ENCODE peak calls at places on chromosomes 1 and 21, in eight cellular contexts. M, P, U, G, X, O, N and F are unnamed samples.

GRCh38 chr1:116556289-116557006 is 14.4 kb downstream of the CD58 start:
- DNase-seq in M (no peak), P (peak; percentile 99), U (peak; percentile 99), G (peak; percentile 89), X (no peak), O (peak; percentile 99), N (no peak), F (peak; percentile 98)

GRCh38 chr1:203644661-203645510 is 18.3 kb downstream of the ATP2B4 start:
- DNase-seq in M (peak; percentile 70), P (peak; percentile 92), U (peak; percentile 74), G (peak; percentile 82), X (no peak), O (peak; percentile 79), N (no peak), F (peak; percentile 75)

GRCh38 chr1:26336477-26337205 is 17.3 kb downstream of the CRYBG2 start:
- DNase-seq in M (peak; percentile 91), P (peak; percentile 45), U (no peak), G (no peak), X (peak; percentile 72), O (no peak), N (peak; percentile 95), F (peak; percentile 86)

GRCh38 chr1:173479649-173480048 is 2.5 kb downstream of the PRDX6 start:
- DNase-seq in M (no peak), P (peak; percentile 47), U (peak; percentile 23), G (peak; percentile 45), X (no peak), O (peak; percentile 42), N (no peak), F (peak; percentile 57)

GRCh38 chr21:31780944-31781343 is 49.0 kb upstream of the SCAF4 start:
- DNase-seq in M (no peak), P (no peak), U (no peak), G (no peak), X (no peak), O (no peak), N (no peak), F (peak; percentile 72)

GRCh38 chr1:42221952-42222606 is 57.5 kb upstream of the GUCA2A start:
- DNase-seq in M (peak; percentile 27), P (peak; percentile 56), U (peak; percentile 97), G (peak; percentile 59), X (no peak), O (peak; percentile 97), N (no peak), F (peak; percentile 68)

GRCh38 chr1:245863566-245864184 is 643.4 kb downstream of the SMYD3 start:
- DNase-seq in M (no peak), P (no peak), U (peak; percentile 96), G (no peak), X (no peak), O (peak; percentile 95), N (no peak), F (no peak)

GRCh38 chr1:69121708-69122107 is 446.0 kb upstream of the LRRC7 start:
- DNase-seq in M (peak; percentile 27), P (peak; percentile 25), U (peak; percentile 36), G (no peak), X (no peak), O (peak; percentile 58), N (no peak), F (no peak)

GRCh38 chr1:172449585-172450523 is 6.0 kb upstream of the PIGC start:
- DNase-seq in M (peak; percentile 85), P (peak; percentile 83), U (no peak), G (peak; percentile 77), X (peak; percentile 54), O (peak; percentile 55), N (peak; percentile 82), F (peak; percentile 97)

GRCh38 chr1:15384301-15384901 is 25.3 kb upstream of the EFHD2 start:
- DNase-seq in M (peak; percentile 64), P (no peak), U (peak; percentile 40), G (peak; percentile 20), X (peak; percentile 57), O (peak; percentile 57), N (peak; percentile 90), F (no peak)

GRCh38 chr1:15394261-15394543 is 15.5 kb upstream of the EFHD2 start:
- DNase-seq in M (no peak), P (no peak), U (no peak), G (no peak), X (no peak), O (no peak), N (no peak), F (no peak)

GRCh38 chr1:58895082-58895481 is 111.2 kb upstream of the JUN start:
- DNase-seq in M (no peak), P (no peak), U (no peak), G (no peak), X (no peak), O (no peak), N (no peak), F (no peak)

GRCh38 chr1:69648486-69648885 is 80.8 kb downstream of the LRRC7 start:
- DNase-seq in M (peak; percentile 25), P (no peak), U (no peak), G (peak; percentile 46), X (no peak), O (no peak), N (no peak), F (no peak)

GRCh38 chr1:245180496-245180895 is 25.7 kb downstream of the KIF26B start:
- DNase-seq in M (no peak), P (no peak), U (peak; percentile 35), G (peak; percentile 55), X (no peak), O (peak; percentile 50), N (no peak), F (no peak)

GRCh38 chr1:71464016-71464415 is 383.2 kb upstream of the ZRANB2 start:
- DNase-seq in M (no peak), P (peak; percentile 79), U (no peak), G (no peak), X (no peak), O (peak; percentile 5), N (no peak), F (no peak)

GRCh38 chr21:29477941-29478340 is 179.2 kb downstream of the BACH1 start:
- DNase-seq in M (no peak), P (peak; percentile 77), U (peak; percentile 85), G (peak; percentile 60), X (no peak), O (peak; percentile 89), N (no peak), F (peak; percentile 29)

GRCh38 chr1:177306019-177306415 is 135.3 kb downstream of the BRINP2 start:
- DNase-seq in M (peak; percentile 22), P (no peak), U (no peak), G (no peak), X (no peak), O (no peak), N (no peak), F (no peak)

GRCh38 chr1:218467101-218467728 is 122.1 kb downstream of the TGFB2 start:
- DNase-seq in M (no peak), P (peak; percentile 84), U (peak; percentile 87), G (peak; percentile 84), X (no peak), O (peak; percentile 88), N (no peak), F (no peak)
- H3K4me2 ChIP-seq in M (no peak overlapping the region), P (peak overlapping the region; percentile 27), U (no peak overlapping the region), G (no peak overlapping the region), X (no peak overlapping the region), O (peak overlapping the region; percentile 48), N (no peak overlapping the region), F (no peak overlapping the region)

DNA sequence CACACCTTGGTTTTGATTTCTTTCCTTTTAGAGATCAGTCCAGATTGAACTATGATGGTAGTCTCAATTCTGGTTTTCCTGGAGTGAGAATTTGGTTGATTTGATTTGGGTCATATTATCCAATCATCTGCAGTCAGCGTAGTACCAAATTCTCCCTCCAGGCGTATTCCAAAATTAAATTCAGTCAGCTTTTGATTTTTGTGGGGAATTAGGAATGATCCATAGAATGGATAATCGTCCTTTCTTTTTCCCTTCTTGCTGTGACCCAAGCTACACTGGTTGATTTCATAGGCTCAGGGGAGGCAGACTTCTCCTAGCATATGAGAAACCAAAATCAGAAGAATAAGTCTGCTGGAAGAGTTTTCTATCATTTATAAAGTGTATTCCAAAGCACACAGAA is 4.9 kb downstream of the PRCC start:
- DNase-seq in M (no peak), P (no peak), U (no peak), G (no peak), X (no peak), O (no peak), N (no peak), F (no peak)
- H3K4me2 ChIP-seq in M (no peak overlapping the region), P (no peak overlapping the region), U (no peak overlapping the region), G (no peak overlapping the region), X (no peak overlapping the region), O (no peak overlapping the region), N (no peak overlapping the region), F (no peak overlapping the region)

GRCh38 chr1:100378956-100379355 is 26.6 kb downstream of the CDC14A start:
- DNase-seq in M (no peak), P (no peak), U (no peak), G (no peak), X (no peak), O (peak; percentile 8), N (no peak), F (no peak)
- H3K4me2 ChIP-seq in M (no peak overlapping the region), P (no peak overlapping the region), U (no peak overlapping the region), G (no peak overlapping the region), X (no peak overlapping the region), O (no peak overlapping the region), N (no peak overlapping the region), F (no peak overlapping the region)

GRCh38 chr21:40680311-40680710 is 166.6 kb downstream of the DSCAM start:
- DNase-seq in M (no peak), P (no peak), U (no peak), G (no peak), X (no peak), O (no peak), N (no peak), F (no peak)
- H3K4me2 ChIP-seq in M (no peak overlapping the region), P (no peak overlapping the region), U (no peak overlapping the region), G (no peak overlapping the region), X (no peak overlapping the region), O (no peak overlapping the region), N (no peak overlapping the region), F (no peak overlapping the region)